ENCODE peak calls at places on chromosome 10, in ten cellular contexts. One of them, this sample, is unnamed.

GRCh38 chr10:9786576-9786975 is 1231.1 kb upstream of the CELF2 start:
- DNase-seq in cardiac muscle cell: peak
- DNase-seq in prostate gland: no peak
- DNase-seq in sigmoid colon: no peak
- DNase-seq in H9: no peak
- DNase-seq in mammary epithelial cell: peak
- DNase-seq in spleen: no peak
- DNase-seq in heart right ventricle: no peak
- DNase-seq in CD4-positive, alpha-beta T cell: no peak
- DNase-seq in upper lobe of right lung: no peak
- DNase-seq in this sample: peak

GRCh38 chr10:6260843-6261242 is 58.1 kb downstream of the PFKFB3 start:
- DNase-seq in cardiac muscle cell: no peak
- DNase-seq in prostate gland: no peak
- DNase-seq in sigmoid colon: no peak
- DNase-seq in H9: no peak
- DNase-seq in mammary epithelial cell: no peak
- DNase-seq in spleen: no peak
- DNase-seq in heart right ventricle: no peak
- DNase-seq in CD4-positive, alpha-beta T cell: no peak
- DNase-seq in upper lobe of right lung: no peak
- DNase-seq in this sample: no peak

GRCh38 chr10:71771821-71772617 is 1.3 kb downstream of the VSIR start:
- DNase-seq in cardiac muscle cell: peak
- DNase-seq in prostate gland: peak
- DNase-seq in sigmoid colon: peak
- DNase-seq in H9: no peak
- DNase-seq in mammary epithelial cell: peak
- DNase-seq in spleen: no peak
- DNase-seq in heart right ventricle: peak
- DNase-seq in CD4-positive, alpha-beta T cell: no peak
- DNase-seq in upper lobe of right lung: no peak
- DNase-seq in this sample: no peak

GRCh38 chr10:34607894-34608293 is 207.2 kb downstream of the PARD3 start:
- DNase-seq in cardiac muscle cell: no peak
- DNase-seq in prostate gland: no peak
- DNase-seq in sigmoid colon: no peak
- DNase-seq in H9: no peak
- DNase-seq in mammary epithelial cell: no peak
- DNase-seq in spleen: no peak
- DNase-seq in heart right ventricle: no peak
- DNase-seq in CD4-positive, alpha-beta T cell: no peak
- DNase-seq in upper lobe of right lung: no peak
- DNase-seq in this sample: no peak

GRCh38 chr10:11336703-11337102 is 274.7 kb downstream of the USP6NL start:
- DNase-seq in cardiac muscle cell: no peak
- DNase-seq in prostate gland: no peak
- DNase-seq in sigmoid colon: no peak
- DNase-seq in H9: no peak
- DNase-seq in mammary epithelial cell: no peak
- DNase-seq in spleen: no peak
- DNase-seq in heart right ventricle: no peak
- DNase-seq in CD4-positive, alpha-beta T cell: no peak
- DNase-seq in upper lobe of right lung: no peak
- DNase-seq in this sample: no peak

GRCh38 chr10:34319197-34319846 is 495.8 kb downstream of the PARD3 start:
- DNase-seq in cardiac muscle cell: peak
- DNase-seq in prostate gland: peak
- DNase-seq in sigmoid colon: no peak
- DNase-seq in H9: no peak
- DNase-seq in mammary epithelial cell: peak
- DNase-seq in spleen: no peak
- DNase-seq in heart right ventricle: peak
- DNase-seq in CD4-positive, alpha-beta T cell: no peak
- DNase-seq in upper lobe of right lung: no peak
- DNase-seq in this sample: peak

GRCh38 chr10:13371879-13372470 is 23.9 kb upstream of the SEPHS1 start:
- DNase-seq in cardiac muscle cell: peak
- DNase-seq in prostate gland: peak
- DNase-seq in sigmoid colon: peak
- DNase-seq in H9: peak
- DNase-seq in mammary epithelial cell: peak
- DNase-seq in spleen: peak
- DNase-seq in heart right ventricle: peak
- DNase-seq in CD4-positive, alpha-beta T cell: peak
- DNase-seq in upper lobe of right lung: no peak
- DNase-seq in this sample: peak

GRCh38 chr10:129589546-129589945 is 122.5 kb downstream of the MGMT start:
- DNase-seq in cardiac muscle cell: no peak
- DNase-seq in prostate gland: no peak
- DNase-seq in sigmoid colon: no peak
- DNase-seq in H9: no peak
- DNase-seq in mammary epithelial cell: no peak
- DNase-seq in spleen: no peak
- DNase-seq in heart right ventricle: no peak
- DNase-seq in CD4-positive, alpha-beta T cell: no peak
- DNase-seq in upper lobe of right lung: no peak
- DNase-seq in this sample: no peak

GRCh38 chr10:77637986-77638765 is 568 bp upstream of the KCNMA1 start:
- DNase-seq in cardiac muscle cell: peak
- DNase-seq in prostate gland: no peak
- DNase-seq in sigmoid colon: peak
- DNase-seq in H9: peak
- DNase-seq in mammary epithelial cell: peak
- DNase-seq in spleen: peak
- DNase-seq in heart right ventricle: no peak
- DNase-seq in CD4-positive, alpha-beta T cell: no peak
- DNase-seq in upper lobe of right lung: peak
- DNase-seq in this sample: no peak

GRCh38 chr10:71285180-71285545 is 33.9 kb upstream of the SLC29A3 start:
- DNase-seq in cardiac muscle cell: peak
- DNase-seq in prostate gland: peak
- DNase-seq in sigmoid colon: no peak
- DNase-seq in H9: peak
- DNase-seq in mammary epithelial cell: peak
- DNase-seq in spleen: no peak
- DNase-seq in heart right ventricle: no peak
- DNase-seq in CD4-positive, alpha-beta T cell: no peak
- DNase-seq in upper lobe of right lung: no peak
- DNase-seq in this sample: no peak

GRCh38 chr10:70445718-70446485 is 4.4 kb upstream of the NODAL start:
- DNase-seq in cardiac muscle cell: peak
- DNase-seq in prostate gland: no peak
- DNase-seq in sigmoid colon: peak
- DNase-seq in H9: peak
- DNase-seq in mammary epithelial cell: no peak
- DNase-seq in spleen: no peak
- DNase-seq in heart right ventricle: no peak
- DNase-seq in CD4-positive, alpha-beta T cell: no peak
- DNase-seq in upper lobe of right lung: no peak
- DNase-seq in this sample: no peak

GRCh38 chr10:82294874-82295378 is 419.9 kb downstream of the NRG3 start:
- DNase-seq in cardiac muscle cell: no peak
- DNase-seq in prostate gland: no peak
- DNase-seq in sigmoid colon: no peak
- DNase-seq in H9: no peak
- DNase-seq in mammary epithelial cell: no peak
- DNase-seq in spleen: no peak
- DNase-seq in heart right ventricle: no peak
- DNase-seq in CD4-positive, alpha-beta T cell: no peak
- DNase-seq in upper lobe of right lung: no peak
- DNase-seq in this sample: no peak

GRCh38 chr10:30821269-30821993 is 191.9 kb upstream of the LYZL2 start:
- DNase-seq in cardiac muscle cell: no peak
- DNase-seq in prostate gland: no peak
- DNase-seq in sigmoid colon: no peak
- DNase-seq in H9: no peak
- DNase-seq in mammary epithelial cell: no peak
- DNase-seq in spleen: no peak
- DNase-seq in heart right ventricle: no peak
- DNase-seq in CD4-positive, alpha-beta T cell: no peak
- DNase-seq in upper lobe of right lung: no peak
- DNase-seq in this sample: no peak

GRCh38 chr10:110419265-110419664 is 78.4 kb upstream of the DUSP5 start:
- DNase-seq in cardiac muscle cell: no peak
- DNase-seq in prostate gland: no peak
- DNase-seq in sigmoid colon: no peak
- DNase-seq in H9: no peak
- DNase-seq in mammary epithelial cell: no peak
- DNase-seq in spleen: no peak
- DNase-seq in heart right ventricle: no peak
- DNase-seq in CD4-positive, alpha-beta T cell: no peak
- DNase-seq in upper lobe of right lung: no peak
- DNase-seq in this sample: no peak

GRCh38 chr10:124860426-124860825 is 58.8 kb downstream of the ABRAXAS2 start:
- DNase-seq in cardiac muscle cell: no peak
- DNase-seq in prostate gland: no peak
- DNase-seq in sigmoid colon: no peak
- DNase-seq in H9: no peak
- DNase-seq in mammary epithelial cell: no peak
- DNase-seq in spleen: no peak
- DNase-seq in heart right ventricle: no peak
- DNase-seq in CD4-positive, alpha-beta T cell: no peak
- DNase-seq in upper lobe of right lung: no peak
- DNase-seq in this sample: no peak

DNA sequence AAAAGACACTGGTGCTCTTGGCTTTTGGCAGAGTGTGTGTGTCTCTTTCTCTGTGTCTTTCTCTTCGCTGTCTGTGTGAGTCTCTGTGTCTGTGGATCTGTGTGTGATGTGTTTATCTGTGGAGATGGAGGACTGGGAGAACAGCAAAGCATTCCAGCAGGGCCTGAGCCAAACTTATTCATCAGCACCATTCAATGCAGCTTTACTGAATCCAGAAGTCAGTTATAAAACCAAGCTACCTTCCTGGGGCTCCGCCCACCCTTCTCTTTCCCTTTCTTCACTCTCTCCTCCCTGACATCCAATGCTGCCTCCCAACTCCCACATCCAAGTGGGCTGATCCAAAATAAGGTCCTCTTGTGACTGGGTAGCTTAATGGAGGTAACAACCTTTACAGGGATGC is 3.9 kb downstream of the SGMS1 start:
- DNase-seq in cardiac muscle cell: no peak
- DNase-seq in prostate gland: no peak
- DNase-seq in sigmoid colon: no peak
- DNase-seq in H9: no peak
- DNase-seq in mammary epithelial cell: no peak
- DNase-seq in spleen: no peak
- DNase-seq in heart right ventricle: no peak
- DNase-seq in CD4-positive, alpha-beta T cell: no peak
- DNase-seq in upper lobe of right lung: no peak
- DNase-seq in this sample: no peak
- H3K27ac ChIP-seq in cardiac muscle cell: no peak
- H3K27ac ChIP-seq in prostate gland: no peak
- H3K27ac ChIP-seq in sigmoid colon: peak
- H3K27ac ChIP-seq in H9: peak
- H3K27ac ChIP-seq in mammary epithelial cell: no peak
- H3K27ac ChIP-seq in spleen: no peak
- H3K27ac ChIP-seq in heart right ventricle: no peak
- H3K27ac ChIP-seq in CD4-positive, alpha-beta T cell: no peak
- H3K27ac ChIP-seq in upper lobe of right lung: no peak
- H3K27ac ChIP-seq in this sample: no peak

DNA sequence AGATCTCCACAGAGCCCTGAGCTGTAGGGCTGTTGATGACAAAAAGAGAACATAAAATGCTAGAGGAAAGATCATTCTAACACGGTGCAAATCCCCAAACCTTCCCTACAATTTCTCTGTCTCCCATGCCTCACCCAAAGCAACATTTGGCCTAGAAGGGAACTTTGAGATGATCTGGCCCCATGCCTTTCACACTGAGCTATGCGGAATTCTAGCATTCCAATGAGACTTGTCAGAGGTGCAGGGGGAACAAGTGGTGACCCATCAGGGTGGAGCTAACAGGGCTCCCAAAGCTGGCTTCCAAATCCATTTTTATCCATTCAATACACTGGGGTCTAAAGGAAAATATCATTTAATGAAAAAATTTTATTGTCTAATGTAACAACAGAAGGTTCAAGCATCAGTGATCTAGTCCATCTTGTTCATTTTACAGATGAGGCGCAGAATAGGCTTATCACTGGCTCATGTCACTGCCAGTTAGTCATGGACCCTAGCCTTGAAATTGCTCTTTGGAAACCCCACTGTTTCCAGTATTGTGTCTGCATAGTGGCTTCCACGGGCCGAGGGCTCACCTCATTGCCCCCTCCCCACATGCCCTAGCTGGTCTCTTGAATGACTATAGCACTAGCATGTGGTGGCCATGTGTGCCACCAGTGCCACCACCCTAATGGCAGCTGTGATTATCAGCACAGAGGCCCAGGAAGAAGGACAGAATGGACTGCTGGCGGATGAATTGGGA is 1001.0 kb downstream of the LRMDA start:
- DNase-seq in cardiac muscle cell: peak
- DNase-seq in prostate gland: no peak
- DNase-seq in sigmoid colon: peak
- DNase-seq in H9: no peak
- DNase-seq in mammary epithelial cell: peak
- DNase-seq in spleen: no peak
- DNase-seq in heart right ventricle: peak
- DNase-seq in CD4-positive, alpha-beta T cell: no peak
- DNase-seq in upper lobe of right lung: no peak
- DNase-seq in this sample: no peak
- H3K27ac ChIP-seq in cardiac muscle cell: peak
- H3K27ac ChIP-seq in prostate gland: no peak
- H3K27ac ChIP-seq in sigmoid colon: peak
- H3K27ac ChIP-seq in H9: no peak
- H3K27ac ChIP-seq in mammary epithelial cell: peak
- H3K27ac ChIP-seq in spleen: no peak
- H3K27ac ChIP-seq in heart right ventricle: peak
- H3K27ac ChIP-seq in CD4-positive, alpha-beta T cell: no peak
- H3K27ac ChIP-seq in upper lobe of right lung: peak
- H3K27ac ChIP-seq in this sample: peak

DNA sequence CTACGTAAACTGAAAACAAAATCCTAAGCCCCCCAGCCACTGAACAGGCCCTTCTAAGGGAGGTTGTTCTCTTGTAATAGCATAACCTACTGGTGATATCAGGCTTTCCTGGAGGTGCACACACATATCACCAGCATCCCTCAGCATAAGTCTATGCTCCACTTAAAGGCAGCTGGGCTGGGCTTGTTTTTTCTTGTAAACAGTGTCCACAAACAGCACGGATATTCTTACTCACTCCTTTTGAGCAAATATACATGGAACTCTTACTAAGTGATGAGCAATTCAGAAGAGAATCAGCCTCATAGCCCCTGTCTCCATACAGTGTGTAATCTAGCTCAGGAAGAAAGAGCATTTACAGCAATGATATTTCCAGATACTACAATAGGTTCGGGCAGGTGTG is 2.4 kb downstream of the LRIT1 start:
- DNase-seq in cardiac muscle cell: no peak
- DNase-seq in prostate gland: no peak
- DNase-seq in sigmoid colon: no peak
- DNase-seq in H9: no peak
- DNase-seq in mammary epithelial cell: peak
- DNase-seq in spleen: no peak
- DNase-seq in heart right ventricle: no peak
- DNase-seq in CD4-positive, alpha-beta T cell: no peak
- DNase-seq in upper lobe of right lung: no peak
- DNase-seq in this sample: peak
- H3K27ac ChIP-seq in cardiac muscle cell: no peak
- H3K27ac ChIP-seq in prostate gland: no peak
- H3K27ac ChIP-seq in sigmoid colon: no peak
- H3K27ac ChIP-seq in H9: no peak
- H3K27ac ChIP-seq in mammary epithelial cell: no peak
- H3K27ac ChIP-seq in spleen: no peak
- H3K27ac ChIP-seq in heart right ventricle: no peak
- H3K27ac ChIP-seq in CD4-positive, alpha-beta T cell: no peak
- H3K27ac ChIP-seq in upper lobe of right lung: no peak
- H3K27ac ChIP-seq in this sample: no peak

GRCh38 chr10:122149607-122150505 is 121.2 kb upstream of the BTBD16 start:
- DNase-seq in cardiac muscle cell: no peak
- DNase-seq in prostate gland: no peak
- DNase-seq in sigmoid colon: peak
- DNase-seq in H9: no peak
- DNase-seq in mammary epithelial cell: no peak
- DNase-seq in spleen: peak
- DNase-seq in heart right ventricle: peak
- DNase-seq in CD4-positive, alpha-beta T cell: no peak
- DNase-seq in upper lobe of right lung: no peak
- DNase-seq in this sample: no peak
- H3K27ac ChIP-seq in cardiac muscle cell: peak
- H3K27ac ChIP-seq in prostate gland: peak
- H3K27ac ChIP-seq in sigmoid colon: peak
- H3K27ac ChIP-seq in H9: no peak
- H3K27ac ChIP-seq in mammary epithelial cell: no peak
- H3K27ac ChIP-seq in spleen: no peak
- H3K27ac ChIP-seq in heart right ventricle: peak
- H3K27ac ChIP-seq in CD4-positive, alpha-beta T cell: no peak
- H3K27ac ChIP-seq in upper lobe of right lung: peak
- H3K27ac ChIP-seq in this sample: no peak

This sample was measured in epithelial cell of prostate.